ENCODE peak calls at places on chromosomes 1 and 21, in seven cellular contexts. A is PC-3, B is heart right ventricle, I is colonic mucosa, C is OCI-LY7, U is tibial nerve, J is HCT116. F is an unnamed sample. For H3K36me3, the result is how much of the 10 kb centered on the place peaks cover.

GRCh38 chr1:8259498-8260290 is 58.2 kb upstream of the SLC45A1 start:
- DNase-seq in U (peak), B (no peak), J (peak), A (peak), I (peak), C (no peak), F (no peak)

GRCh38 chr1:60510162-60510561 is 436.6 kb upstream of the C1orf87 start:
- DNase-seq in B (no peak), J (no peak), U (no peak), I (no peak), A (peak), C (no peak), F (no peak)

GRCh38 chr1:151369621-151370048 is 2.9 kb downstream of the SELENBP1 start:
- DNase-seq in J (no peak), A (no peak), B (no peak), I (peak), U (no peak), C (no peak), F (no peak)

GRCh38 chr1:239899747-239900146 is 191.9 kb upstream of the FMN2 start:
- DNase-seq in U (no peak), A (no peak), B (no peak), C (no peak), J (no peak), I (no peak), F (no peak)

GRCh38 chr21:31566061-31566460 is 93.4 kb upstream of the SOD1 start:
- DNase-seq in I (no peak), U (no peak), A (peak), J (no peak), B (no peak), C (peak), F (no peak)

GRCh38 chr1:5751171-5751556 is 241.1 kb downstream of the NPHP4 start:
- DNase-seq in A (no peak), C (no peak), U (peak), B (no peak), I (no peak), J (no peak), F (no peak)

GRCh38 chr1:31739281-31739853 is 24.8 kb downstream of the ADGRB2 start:
- DNase-seq in B (no peak), I (peak), U (no peak), J (peak), A (no peak), C (peak), F (no peak)

GRCh38 chr1:187070076-187070475 is 241.3 kb downstream of the PLA2G4A start:
- DNase-seq in I (no peak), J (no peak), A (peak), B (no peak), C (no peak), U (no peak), F (no peak)

DNA sequence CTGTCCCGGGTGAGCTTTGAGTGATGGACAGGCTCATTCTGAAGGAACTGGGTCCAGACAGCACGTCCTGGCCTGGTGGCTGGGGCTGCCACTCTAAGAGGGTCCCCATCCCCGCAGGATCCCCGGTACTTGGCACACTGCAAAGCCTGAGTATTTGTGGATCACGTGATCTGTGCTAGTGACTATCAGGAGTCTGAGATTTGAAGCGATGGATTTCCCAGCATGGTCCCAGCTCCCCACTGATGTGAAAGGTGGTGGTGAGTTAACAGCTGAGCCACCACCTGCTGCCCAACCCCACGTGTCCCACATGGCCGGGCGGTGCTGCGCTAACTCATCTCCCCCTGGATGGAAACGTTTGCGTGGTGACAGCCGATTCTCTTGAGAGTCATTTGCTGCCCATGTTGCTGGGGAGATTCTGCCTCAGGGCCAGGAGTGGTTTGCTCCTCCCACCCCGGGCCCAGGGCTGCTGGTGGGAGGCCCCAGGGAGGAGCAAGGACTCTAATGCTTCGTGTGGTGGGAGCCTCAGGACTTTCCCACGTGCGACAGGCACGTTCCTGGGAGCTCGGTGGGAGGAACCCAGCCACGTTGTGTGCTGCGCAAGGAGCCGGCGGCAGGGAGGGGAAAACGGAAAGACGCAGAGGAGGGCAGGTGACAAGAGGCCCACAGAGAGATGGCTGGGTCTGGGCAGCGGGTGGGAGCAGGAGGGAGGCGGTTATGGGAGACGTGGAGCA is 15.1 kb downstream of the FAAP20 start:
- DNase-seq in I (no peak), A (no peak), J (no peak), B (no peak), U (no peak), C (no peak), F (no peak)
- H3K36me3 ChIP-seq in I (under half), A (under half), J (under half), B (under half), U (under half), C (under half), F (under half)

DNA sequence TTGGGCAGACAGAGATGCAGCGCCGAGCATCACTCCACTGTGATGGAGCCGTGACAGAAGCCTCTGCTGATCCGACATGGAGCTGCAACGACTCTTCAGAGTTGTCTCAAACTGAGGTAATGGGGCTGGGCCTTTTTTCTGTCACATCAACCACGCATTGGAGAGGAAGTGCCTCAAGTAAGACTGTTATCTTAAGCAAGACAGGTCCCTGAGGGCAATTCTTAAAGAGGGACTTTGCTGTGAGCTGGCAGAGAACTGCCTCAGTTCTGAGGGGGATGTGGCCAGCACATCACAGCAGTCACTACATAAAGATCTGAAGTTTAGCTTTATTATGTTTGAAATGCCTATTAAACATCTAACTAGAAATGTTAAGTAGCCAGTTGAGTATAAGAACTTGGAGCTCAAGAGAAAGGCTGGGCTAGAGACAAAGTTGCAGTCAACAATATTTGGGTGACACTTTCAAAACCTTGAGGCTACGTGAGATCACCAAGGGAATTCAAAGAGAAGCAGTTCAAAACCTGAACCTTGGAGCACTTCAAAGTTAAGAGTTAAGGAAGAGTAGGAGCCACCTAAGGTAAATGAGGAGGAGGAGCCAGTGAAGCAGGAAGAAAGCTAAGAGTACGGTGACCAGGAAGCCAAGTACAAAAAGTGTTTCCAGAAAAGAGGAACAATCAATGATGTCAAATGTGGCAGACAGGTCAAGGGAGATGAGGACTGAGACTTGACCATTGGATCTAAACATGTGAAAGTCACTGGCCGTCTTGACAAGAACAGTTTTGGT is 54.2 kb upstream of the BCL9 start:
- DNase-seq in B (no peak), C (no peak), A (no peak), J (no peak), U (no peak), I (no peak), F (no peak)
- TF ChIP-seq CTCF in B (no peak), C (no peak), A (no peak), J (no peak), U (no peak), I (no peak), F (no peak)

DNA sequence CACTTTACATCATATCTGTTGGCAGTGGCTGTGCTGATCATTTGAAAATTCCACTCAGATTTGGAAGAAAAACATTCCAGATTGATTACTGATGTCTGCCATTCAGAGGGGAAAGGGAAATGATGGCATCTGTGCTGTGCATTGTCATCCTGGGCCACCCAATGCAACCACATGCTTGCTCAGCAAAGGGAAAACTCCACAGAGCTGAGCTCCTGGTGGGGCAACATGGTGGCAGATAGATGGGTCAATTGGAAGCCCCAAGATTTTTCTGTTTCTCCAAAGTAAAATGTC is 11.8 kb downstream of the OXCT2 start:
- DNase-seq in B (no peak), U (no peak), A (no peak), C (no peak), I (no peak), J (no peak), F (no peak)
- H3K36me3 ChIP-seq in B (under half), U (under half), A (under half), C (under half), I (under half), J (under half), F (under half)

GRCh38 chr1:80218112-80218511 is 1211.6 kb upstream of the ADGRL4 start:
- DNase-seq in B (no peak), J (peak), U (no peak), C (peak), A (peak), I (no peak), F (no peak)

GRCh38 chr1:80214888-80215540 is 1208.5 kb upstream of the ADGRL4 start:
- DNase-seq in I (no peak), J (no peak), U (no peak), B (no peak), C (no peak), A (no peak), F (no peak)

GRCh38 chr1:80212958-80213357 is 1206.4 kb upstream of the ADGRL4 start:
- DNase-seq in U (no peak), J (no peak), C (no peak), B (no peak), A (no peak), I (no peak), F (no peak)

GRCh38 chr1:80221319-80221718 is 1214.8 kb upstream of the ADGRL4 start:
- DNase-seq in B (no peak), U (no peak), A (no peak), I (no peak), C (no peak), J (no peak), F (no peak)

GRCh38 chr1:80217377-80217986 is 1211.0 kb upstream of the ADGRL4 start:
- DNase-seq in A (peak), C (peak), I (no peak), U (no peak), J (peak), B (peak), F (no peak)
- TF ChIP-seq CTCF in A (peak), C (peak), I (peak), U (no peak), J (peak), B (peak), F (no peak)

GRCh38 chr1:40049745-40050144 is 9.2 kb downstream of the CAP1 start:
- DNase-seq in B (no peak), J (no peak), I (no peak), C (no peak), A (no peak), U (no peak), F (peak)
- H3K36me3 ChIP-seq in B (under half), J (under half), I (under half), C (half or more), A (under half), U (under half), F (under half)

GRCh38 chr1:47984175-47984789 is 12.9 kb downstream of the TRABD2B start:
- DNase-seq in U (no peak), B (peak), J (no peak), A (no peak), C (no peak), I (no peak), F (no peak)
- TF ChIP-seq CTCF in U (no peak), B (no peak), J (no peak), A (no peak), C (no peak), I (no peak), F (no peak)

DNA sequence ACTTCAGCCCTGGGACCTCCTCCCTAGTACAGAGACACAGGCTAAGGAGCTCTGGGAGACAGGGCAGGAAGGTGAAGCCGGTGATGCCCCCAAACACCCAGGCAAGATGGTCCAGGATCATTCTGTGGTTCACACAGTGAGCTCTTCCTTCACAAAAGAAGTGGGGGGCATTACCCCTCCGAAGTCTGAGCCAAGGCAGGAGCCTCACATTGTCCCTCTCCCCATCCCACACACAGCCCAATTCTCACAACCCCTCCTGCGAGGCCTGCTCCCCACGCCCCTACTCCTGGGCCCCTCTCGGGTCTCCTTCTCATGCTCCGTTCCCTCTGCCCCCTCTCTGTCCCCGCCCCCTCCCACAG is 10.7 kb downstream of the MEF2D start:
- DNase-seq in I (no peak), U (no peak), A (no peak), C (peak), J (no peak), B (no peak), F (no peak)
- H3K36me3 ChIP-seq in I (under half), U (under half), A (under half), C (half or more), J (under half), B (under half), F (under half)

DNA sequence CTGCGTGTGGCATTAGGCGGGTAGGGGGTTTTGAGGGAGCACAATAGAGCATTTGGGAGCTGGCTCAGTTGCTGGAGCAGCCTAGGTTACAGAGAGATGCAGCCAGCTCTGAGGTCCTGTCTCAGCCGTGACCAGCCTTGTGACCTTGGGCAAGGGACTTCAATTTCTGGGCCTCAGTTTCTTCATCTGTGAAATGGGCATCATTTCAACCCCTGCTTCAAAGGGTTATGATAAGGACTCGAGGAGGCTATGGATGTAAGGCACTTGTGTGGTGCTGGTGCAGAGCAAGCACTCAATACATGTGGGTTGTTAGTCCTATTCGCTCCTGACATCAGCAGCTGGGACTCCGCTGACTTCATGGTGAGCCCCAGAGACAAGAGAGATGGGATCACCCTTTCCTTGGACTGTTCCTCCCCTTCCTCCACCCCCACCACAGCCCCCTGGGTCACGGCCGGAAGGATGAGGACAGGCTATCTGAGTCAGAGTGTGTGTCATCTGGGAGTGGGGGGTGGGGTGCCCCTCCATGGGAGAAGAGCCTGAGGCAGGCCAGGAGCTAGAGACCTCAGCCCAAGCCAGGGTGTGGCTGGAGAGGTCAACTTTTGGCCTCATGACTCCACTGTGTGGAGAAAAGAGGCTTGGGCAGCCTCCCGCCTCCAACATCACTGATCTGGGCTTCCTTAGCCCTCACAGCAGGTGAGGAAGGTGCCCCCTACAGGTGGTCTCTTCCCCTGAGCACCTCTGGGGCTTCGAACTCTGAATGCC is 71.4 kb upstream of the ZBTB40 start:
- DNase-seq in B (no peak), U (no peak), I (no peak), A (peak), C (no peak), J (no peak), F (no peak)
- TF ChIP-seq CTCF in B (no peak), U (no peak), I (no peak), A (peak), C (no peak), J (peak), F (no peak)

DNA sequence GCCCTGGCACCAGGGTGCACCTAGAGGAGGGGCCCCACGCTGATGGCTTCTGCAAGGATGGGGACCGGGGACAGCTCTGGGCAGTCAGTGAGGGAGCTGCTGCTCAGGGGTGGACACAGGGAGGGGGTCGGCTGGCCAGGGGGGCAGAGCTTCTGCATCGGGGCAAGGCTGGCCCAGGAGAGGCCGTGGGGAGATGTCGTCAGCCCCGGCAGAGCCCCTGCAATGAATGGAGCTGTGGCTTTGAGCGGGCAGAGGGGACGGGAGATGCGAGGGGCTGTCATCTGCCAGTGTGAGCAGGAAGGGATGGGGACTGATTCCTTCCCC is 31.8 kb downstream of the SLX9 start:
- DNase-seq in J (no peak), A (no peak), I (no peak), U (no peak), B (no peak), C (no peak), F (no peak)
- H3K36me3 ChIP-seq in J (under half), A (under half), I (under half), U (under half), B (under half), C (under half), F (under half)

F was measured in CD8-positive, alpha-beta T cell.